ENCODE peak calls at places on chromosome 1, in five cellular contexts. I is GM12891, U is HS-5, G is HEK293T, Z is astrocyte of the spinal cord. F is an unnamed sample.

GRCh38 chr1:210195635-210196160 is 36.9 kb upstream of the SERTAD4 start:
- DNase-seq in I (no peak), U (no peak), G (no peak), Z (no peak), F (no peak)

GRCh38 chr1:58779837-58780585 is 3.8 kb downstream of the JUN start:
- DNase-seq in I (no peak), U (no peak), G (peak), Z (peak), F (peak)

GRCh38 chr1:107678993-107679392 is 286.0 kb downstream of the VAV3 start:
- DNase-seq in I (no peak), U (no peak), G (no peak), Z (no peak), F (no peak)

GRCh38 chr1:158203693-158204457 is 23.2 kb downstream of the CD1D start:
- DNase-seq in I (no peak), U (peak), G (peak), Z (peak), F (peak)

GRCh38 chr1:175830500-175830899 is 87.1 kb upstream of the TNR start:
- DNase-seq in I (no peak), U (no peak), G (no peak), Z (no peak), F (no peak)

GRCh38 chr1:234139966-234140365 is 233.3 kb upstream of the COA6 start:
- DNase-seq in I (no peak), U (peak), G (no peak), Z (peak), F (no peak)

GRCh38 chr1:181159451-181160151 is 71.1 kb downstream of the IER5 start:
- DNase-seq in I (no peak), U (peak), G (no peak), Z (peak), F (no peak)

GRCh38 chr1:195591917-195592672 is 1016.1 kb downstream of the KCNT2 start:
- DNase-seq in I (no peak), U (peak), G (no peak), Z (peak), F (peak)

GRCh38 chr1:143699115-143699514 is 272.7 kb downstream of the FAM72C start:
- DNase-seq in I (no peak), U (no peak), G (no peak), Z (no peak), F (no peak)

GRCh38 chr1:25676488-25676887 is 59.9 kb downstream of the MAN1C1 start:
- DNase-seq in I (no peak), U (no peak), G (no peak), Z (no peak), F (peak)

GRCh38 chr1:2208309-2209239 is 14.0 kb upstream of the FAAP20 start:
- DNase-seq in I (no peak), U (no peak), G (no peak), Z (peak), F (no peak)

GRCh38 chr1:15834406-15835204 is 12.9 kb upstream of the SPEN start:
- DNase-seq in I (no peak), U (no peak), G (peak), Z (peak), F (peak)

F was measured in DMS153.